ENCODE peak calls at places on chromosomes 11 and 22, in seven cellular contexts. One of them, this sample, is unnamed.

GRCh38 chr22:37379085-37379484 is 48.2 kb downstream of the ELFN2 start:
- DNase-seq in HS-5: no peak
- DNase-seq in lower leg skin: no peak
- DNase-seq in hypothalamus: no peak
- DNase-seq in activated CD4-positive, alpha-beta T cell treated with anti-CD3 and anti-CD28 coated beads for 24 hours: no peak
- DNase-seq in progenitor cell of endocrine pancreas: no peak
- DNase-seq in PC-9: no peak
- DNase-seq in this sample: no peak

GRCh38 chr11:122723576-122723975 is 68.1 kb downstream of the UBASH3B start:
- DNase-seq in HS-5: no peak
- DNase-seq in lower leg skin: no peak
- DNase-seq in hypothalamus: no peak
- DNase-seq in activated CD4-positive, alpha-beta T cell treated with anti-CD3 and anti-CD28 coated beads for 24 hours: no peak
- DNase-seq in progenitor cell of endocrine pancreas: no peak
- DNase-seq in PC-9: no peak
- DNase-seq in this sample: no peak

GRCh38 chr11:65572356-65573043 is at the start of gene FAM89B:
- DNase-seq in HS-5: no peak
- DNase-seq in lower leg skin: peak
- DNase-seq in hypothalamus: peak
- DNase-seq in activated CD4-positive, alpha-beta T cell treated with anti-CD3 and anti-CD28 coated beads for 24 hours: peak
- DNase-seq in progenitor cell of endocrine pancreas: peak
- DNase-seq in PC-9: peak
- DNase-seq in this sample: peak

GRCh38 chr11:31809543-31809856 is 1.6 kb downstream of the PAX6 start:
- DNase-seq in HS-5: no peak
- DNase-seq in lower leg skin: no peak
- DNase-seq in hypothalamus: no peak
- DNase-seq in activated CD4-positive, alpha-beta T cell treated with anti-CD3 and anti-CD28 coated beads for 24 hours: no peak
- DNase-seq in progenitor cell of endocrine pancreas: no peak
- DNase-seq in PC-9: no peak
- DNase-seq in this sample: no peak

GRCh38 chr11:78798567-78799170 is 224.0 kb upstream of the NARS2 start:
- DNase-seq in HS-5: no peak
- DNase-seq in lower leg skin: peak
- DNase-seq in hypothalamus: no peak
- DNase-seq in activated CD4-positive, alpha-beta T cell treated with anti-CD3 and anti-CD28 coated beads for 24 hours: peak
- DNase-seq in progenitor cell of endocrine pancreas: peak
- DNase-seq in PC-9: no peak
- DNase-seq in this sample: no peak

GRCh38 chr11:30579776-30580175 is 6.4 kb downstream of the MPPED2 start:
- DNase-seq in HS-5: no peak
- DNase-seq in lower leg skin: no peak
- DNase-seq in hypothalamus: no peak
- DNase-seq in activated CD4-positive, alpha-beta T cell treated with anti-CD3 and anti-CD28 coated beads for 24 hours: no peak
- DNase-seq in progenitor cell of endocrine pancreas: no peak
- DNase-seq in PC-9: no peak
- DNase-seq in this sample: no peak

GRCh38 chr11:75033916-75034315 is 45.2 kb downstream of the NEU3 start:
- DNase-seq in HS-5: no peak
- DNase-seq in lower leg skin: no peak
- DNase-seq in hypothalamus: no peak
- DNase-seq in activated CD4-positive, alpha-beta T cell treated with anti-CD3 and anti-CD28 coated beads for 24 hours: no peak
- DNase-seq in progenitor cell of endocrine pancreas: no peak
- DNase-seq in PC-9: no peak
- DNase-seq in this sample: no peak

GRCh38 chr22:36580371-36580770 is 51.4 kb upstream of the EIF3D start:
- DNase-seq in HS-5: no peak
- DNase-seq in lower leg skin: no peak
- DNase-seq in hypothalamus: no peak
- DNase-seq in activated CD4-positive, alpha-beta T cell treated with anti-CD3 and anti-CD28 coated beads for 24 hours: no peak
- DNase-seq in progenitor cell of endocrine pancreas: no peak
- DNase-seq in PC-9: no peak
- DNase-seq in this sample: no peak

GRCh38 chr11:61694971-61695706 is 14.9 kb downstream of the DAGLA start:
- DNase-seq in HS-5: no peak
- DNase-seq in lower leg skin: no peak
- DNase-seq in hypothalamus: no peak
- DNase-seq in activated CD4-positive, alpha-beta T cell treated with anti-CD3 and anti-CD28 coated beads for 24 hours: no peak
- DNase-seq in progenitor cell of endocrine pancreas: no peak
- DNase-seq in PC-9: peak
- DNase-seq in this sample: peak

GRCh38 chr11:131841028-131841427 is 470.6 kb downstream of the NTM start:
- DNase-seq in HS-5: no peak
- DNase-seq in lower leg skin: no peak
- DNase-seq in hypothalamus: no peak
- DNase-seq in activated CD4-positive, alpha-beta T cell treated with anti-CD3 and anti-CD28 coated beads for 24 hours: no peak
- DNase-seq in progenitor cell of endocrine pancreas: no peak
- DNase-seq in PC-9: no peak
- DNase-seq in this sample: no peak

GRCh38 chr22:43720718-43721117 is 91.4 kb downstream of the EFCAB6 start:
- DNase-seq in HS-5: no peak
- DNase-seq in lower leg skin: no peak
- DNase-seq in hypothalamus: no peak
- DNase-seq in activated CD4-positive, alpha-beta T cell treated with anti-CD3 and anti-CD28 coated beads for 24 hours: no peak
- DNase-seq in progenitor cell of endocrine pancreas: no peak
- DNase-seq in PC-9: no peak
- DNase-seq in this sample: no peak

GRCh38 chr11:100563541-100564280 is 123.4 kb upstream of the ARHGAP42 start:
- DNase-seq in HS-5: no peak
- DNase-seq in lower leg skin: no peak
- DNase-seq in hypothalamus: no peak
- DNase-seq in activated CD4-positive, alpha-beta T cell treated with anti-CD3 and anti-CD28 coated beads for 24 hours: no peak
- DNase-seq in progenitor cell of endocrine pancreas: no peak
- DNase-seq in PC-9: no peak
- DNase-seq in this sample: no peak

GRCh38 chr11:43868852-43869567 is 11.6 kb upstream of the ALKBH3 start:
- DNase-seq in HS-5: peak
- DNase-seq in lower leg skin: no peak
- DNase-seq in hypothalamus: no peak
- DNase-seq in activated CD4-positive, alpha-beta T cell treated with anti-CD3 and anti-CD28 coated beads for 24 hours: no peak
- DNase-seq in progenitor cell of endocrine pancreas: no peak
- DNase-seq in PC-9: no peak
- DNase-seq in this sample: no peak

GRCh38 chr11:36280531-36280930 is 8.7 kb downstream of the COMMD9 start:
- DNase-seq in HS-5: no peak
- DNase-seq in lower leg skin: no peak
- DNase-seq in hypothalamus: no peak
- DNase-seq in activated CD4-positive, alpha-beta T cell treated with anti-CD3 and anti-CD28 coated beads for 24 hours: no peak
- DNase-seq in progenitor cell of endocrine pancreas: no peak
- DNase-seq in PC-9: no peak
- DNase-seq in this sample: no peak

GRCh38 chr11:73213196-73214143 is 4.6 kb upstream of the P2RY2 start:
- DNase-seq in HS-5: no peak
- DNase-seq in lower leg skin: no peak
- DNase-seq in hypothalamus: no peak
- DNase-seq in activated CD4-positive, alpha-beta T cell treated with anti-CD3 and anti-CD28 coated beads for 24 hours: no peak
- DNase-seq in progenitor cell of endocrine pancreas: no peak
- DNase-seq in PC-9: no peak
- DNase-seq in this sample: no peak

GRCh38 chr11:85682330-85683305 is 3.4 kb downstream of the CCDC89 start:
- DNase-seq in HS-5: no peak
- DNase-seq in lower leg skin: peak
- DNase-seq in hypothalamus: peak
- DNase-seq in activated CD4-positive, alpha-beta T cell treated with anti-CD3 and anti-CD28 coated beads for 24 hours: peak
- DNase-seq in progenitor cell of endocrine pancreas: no peak
- DNase-seq in PC-9: no peak
- DNase-seq in this sample: no peak

GRCh38 chr11:70176940-70177689 is 26.0 kb upstream of the FADD start:
- DNase-seq in HS-5: no peak
- DNase-seq in lower leg skin: no peak
- DNase-seq in hypothalamus: no peak
- DNase-seq in activated CD4-positive, alpha-beta T cell treated with anti-CD3 and anti-CD28 coated beads for 24 hours: peak
- DNase-seq in progenitor cell of endocrine pancreas: no peak
- DNase-seq in PC-9: no peak
- DNase-seq in this sample: no peak

GRCh38 chr11:37088573-37088910 is 490.5 kb upstream of the RAG2 start:
- DNase-seq in HS-5: no peak
- DNase-seq in lower leg skin: no peak
- DNase-seq in hypothalamus: no peak
- DNase-seq in activated CD4-positive, alpha-beta T cell treated with anti-CD3 and anti-CD28 coated beads for 24 hours: no peak
- DNase-seq in progenitor cell of endocrine pancreas: no peak
- DNase-seq in PC-9: no peak
- DNase-seq in this sample: no peak

GRCh38 chr11:122019908-122020694 is 95.9 kb downstream of the BLID start:
- DNase-seq in HS-5: no peak
- DNase-seq in lower leg skin: no peak
- DNase-seq in hypothalamus: no peak
- DNase-seq in activated CD4-positive, alpha-beta T cell treated with anti-CD3 and anti-CD28 coated beads for 24 hours: no peak
- DNase-seq in progenitor cell of endocrine pancreas: no peak
- DNase-seq in PC-9: no peak
- DNase-seq in this sample: no peak

GRCh38 chr11:59273008-59273841 is 60.5 kb upstream of the MPEG1 start:
- DNase-seq in HS-5: no peak
- DNase-seq in lower leg skin: no peak
- DNase-seq in hypothalamus: no peak
- DNase-seq in activated CD4-positive, alpha-beta T cell treated with anti-CD3 and anti-CD28 coated beads for 24 hours: no peak
- DNase-seq in progenitor cell of endocrine pancreas: no peak
- DNase-seq in PC-9: peak
- DNase-seq in this sample: no peak

This sample was measured in breast epithelium.